ENCODE peak calls at places on chromosome 2, in four cellular contexts. S is IMR-90, R is progenitor cell of endocrine pancreas, I is GM12864. P is an unnamed sample.

GRCh38 chr2:98917031-98917459 is 19.0 kb downstream of the CRACDL start:
- DNase-seq in R (no peak), I (no peak), S (peak; percentile 84), P (no peak)

GRCh38 chr2:15504882-15505663 is 56.1 kb downstream of the NBAS start:
- DNase-seq in S (no peak), I (no peak), R (no peak), P (no peak)

GRCh38 chr2:176078440-176079284 is 5.1 kb downstream of the EVX2 start:
- DNase-seq in S (no peak), I (no peak), R (no peak), P (peak; percentile 12)

GRCh38 chr2:205835982-205836381 is 153.7 kb downstream of the NRP2 start:
- DNase-seq in S (no peak), I (no peak), R (no peak), P (no peak)

GRCh38 chr2:127659408-127660290 is 13.7 kb downstream of the GPR17 start:
- DNase-seq in S (no peak), R (no peak), I (no peak), P (no peak)

GRCh38 chr2:150676747-150677382 is 189.4 kb upstream of the RND3 start:
- DNase-seq in I (no peak), S (no peak), R (no peak), P (no peak)

GRCh38 chr2:177574357-177574756 is 181.8 kb downstream of the AGPS start:
- DNase-seq in S (no peak), R (no peak), I (no peak), P (no peak)

GRCh38 chr2:45962522-45962921 is 311.0 kb downstream of the PRKCE start:
- DNase-seq in I (no peak), R (no peak), S (peak; percentile 84), P (no peak)

GRCh38 chr2:10303634-10304378 is 1.1 kb downstream of the HPCAL1 start:
- DNase-seq in I (no peak), S (peak; percentile 56), R (peak; percentile 48), P (peak; percentile 76)
- TF ChIP-seq CTCF in I (no peak), S (peak; percentile 41), R (peak; percentile 38), P (no peak)

GRCh38 chr2:212858496-212858895 is 292.9 kb downstream of the IKZF2 start:
- DNase-seq in R (no peak), S (no peak), I (no peak), P (no peak)

GRCh38 chr2:212864186-212864585 is 287.2 kb downstream of the IKZF2 start:
- DNase-seq in R (no peak), I (no peak), S (no peak), P (no peak)

DNA sequence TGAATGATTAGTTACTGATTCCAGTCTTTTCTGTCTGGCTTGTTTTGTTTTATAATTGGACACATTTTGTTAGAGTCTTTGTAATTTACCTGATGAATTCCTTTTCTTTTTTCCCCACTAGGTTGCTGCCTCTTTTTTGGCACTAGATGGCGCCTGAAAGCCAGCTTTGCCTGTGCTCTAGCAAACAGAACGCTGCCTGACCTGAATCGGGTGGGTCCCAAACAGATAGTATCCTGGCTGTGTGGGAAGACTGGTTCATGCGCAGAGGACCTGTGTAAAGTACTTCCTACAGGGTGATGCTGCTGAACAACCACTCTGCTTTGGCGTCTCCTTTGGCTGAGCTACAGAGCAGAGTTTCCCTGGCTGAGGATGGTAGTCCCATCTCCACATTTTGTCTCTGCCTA is 288.2 kb downstream of the IKZF2 start:
- DNase-seq in I (peak; percentile 24), R (no peak), S (no peak), P (no peak)
- TF ChIP-seq CTCF in I (peak; percentile 55), R (peak; percentile 50), S (peak; percentile 42), P (no peak)

DNA sequence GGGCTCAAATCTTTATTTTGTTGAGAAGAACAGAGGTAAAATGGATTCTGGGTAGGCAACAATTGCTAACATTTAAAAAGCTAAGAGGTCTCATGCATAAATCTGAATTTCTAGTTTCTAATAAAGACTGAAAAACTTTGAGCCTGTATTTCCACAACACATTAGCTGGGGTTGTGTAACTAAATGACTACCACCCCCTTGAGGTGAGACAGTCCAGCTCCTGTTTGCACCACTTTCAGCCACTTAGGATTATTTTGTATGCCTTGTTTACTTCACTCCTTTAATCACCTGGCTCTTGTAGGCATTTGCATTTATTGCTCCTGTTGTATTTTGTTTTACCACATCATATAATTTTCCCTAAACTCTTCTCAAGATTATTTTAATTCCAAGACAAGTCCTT is 376.6 kb downstream of the PTH2R start:
- DNase-seq in R (no peak), I (no peak), S (no peak), P (no peak)
- TF ChIP-seq CTCF in R (peak; percentile 14), I (peak; percentile 9), S (no peak), P (no peak)

GRCh38 chr2:172114579-172114978 is 11.9 kb upstream of the DLX2 start:
- DNase-seq in R (no peak), I (no peak), S (no peak), P (no peak)

GRCh38 chr2:172109670-172110421 is 7.1 kb upstream of the DLX2 start:
- DNase-seq in R (no peak), I (no peak), S (no peak), P (peak; percentile 7)

GRCh38 chr2:172109256-172109655 is 6.6 kb upstream of the DLX2 start:
- DNase-seq in S (no peak), I (no peak), R (no peak), P (no peak)

GRCh38 chr2:172116107-172116506 is 13.4 kb upstream of the DLX2 start:
- DNase-seq in R (no peak), I (no peak), S (no peak), P (no peak)

GRCh38 chr2:172113617-172114016 is 10.9 kb upstream of the DLX2 start:
- DNase-seq in R (no peak), S (peak; percentile 65), I (no peak), P (peak; percentile 10)
- TF ChIP-seq CTCF in R (no peak), S (peak; percentile 54), I (peak; percentile 31), P (no peak)

GRCh38 chr2:161161074-161161577 is 898 bp downstream of the TANK start:
- DNase-seq in S (no peak), R (no peak), I (no peak), P (no peak)

GRCh38 chr2:161159829-161160225 is 401 bp upstream of the TANK start:
- DNase-seq in S (no peak), R (no peak), I (no peak), P (no peak)

GRCh38 chr2:161158882-161159281 is 1.3 kb upstream of the TANK start:
- DNase-seq in S (no peak), I (no peak), R (no peak), P (no peak)

GRCh38 chr2:161163438-161163837 is 3.2 kb downstream of the TANK start:
- DNase-seq in R (no peak), S (no peak), I (no peak), P (no peak)

GRCh38 chr2:161160226-161161073 is at the start of gene TANK:
- DNase-seq in S (peak; percentile 96), R (peak; percentile 75), I (peak; percentile 94), P (peak; percentile 88)
- TF ChIP-seq CTCF in S (no peak), R (no peak), I (peak; percentile 5), P (no peak)

DNA sequence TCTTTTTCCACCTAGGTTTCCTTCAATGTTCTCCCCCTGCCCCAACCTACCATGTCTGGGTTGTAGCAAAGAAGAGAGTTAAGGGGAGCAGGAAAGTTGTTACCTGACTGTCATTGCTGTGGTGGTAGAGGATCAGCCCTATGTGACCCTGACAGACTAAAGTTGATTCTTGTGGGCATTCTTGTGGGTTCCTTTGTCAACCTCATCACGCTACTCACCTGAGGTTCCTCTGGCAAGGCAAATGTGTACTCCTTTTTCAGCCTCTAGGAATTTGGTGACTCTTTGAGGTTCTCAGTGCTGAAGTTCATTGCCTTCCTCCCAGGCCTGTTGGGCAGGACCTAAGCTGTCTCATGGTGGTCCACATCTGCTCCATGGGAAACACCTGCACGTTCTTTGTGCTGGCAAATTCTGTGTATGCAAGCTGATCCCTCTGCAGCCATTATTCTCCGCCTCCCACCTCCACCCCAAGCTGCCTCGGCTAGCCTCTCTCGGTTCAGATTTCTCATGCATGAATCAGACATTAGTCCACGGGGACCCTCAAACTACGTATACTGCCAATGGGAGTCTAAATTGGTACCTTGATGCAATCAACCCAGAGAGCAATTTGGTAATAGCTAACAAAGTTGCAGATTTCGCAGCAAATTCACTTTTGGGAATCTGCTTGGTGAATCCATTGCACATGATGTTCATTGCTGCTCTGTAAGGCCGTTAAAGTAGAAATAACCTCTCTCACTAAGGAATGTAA is 1.5 kb upstream of the GMCL1 start:
- DNase-seq in S (no peak), R (no peak), I (no peak), P (no peak)
- TF ChIP-seq CTCF in S (no peak), R (no peak), I (no peak), P (no peak)

GRCh38 chr2:193966590-193966989 is 1690.4 kb upstream of the SLC39A10 start:
- DNase-seq in S (peak; percentile 0), R (no peak), I (no peak), P (no peak)

GRCh38 chr2:193963472-193964119 is 1693.4 kb upstream of the SLC39A10 start:
- DNase-seq in R (no peak), S (no peak), I (no peak), P (peak; percentile 3)

DNA sequence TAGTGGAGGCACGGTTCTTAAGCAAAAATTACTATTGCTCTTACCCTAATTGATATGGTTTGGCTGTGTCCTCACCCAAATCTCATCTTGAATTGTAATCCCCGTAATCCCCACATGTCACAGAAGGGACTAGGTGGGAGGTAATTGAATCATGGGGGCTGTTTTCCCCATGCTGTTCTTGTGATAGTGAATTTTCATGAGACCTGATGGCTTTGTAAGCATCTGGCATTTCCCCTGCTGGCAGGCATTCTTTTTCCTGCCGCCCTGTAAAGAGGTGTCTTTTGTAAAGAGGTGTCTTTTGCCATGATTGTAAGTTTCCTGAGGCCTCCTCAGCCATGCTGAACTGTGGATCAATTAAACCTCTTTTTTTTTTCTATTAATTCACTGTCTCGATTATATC is 1691.8 kb upstream of the SLC39A10 start:
- DNase-seq in R (no peak), I (no peak), S (no peak), P (no peak)
- TF ChIP-seq CTCF in R (no peak), I (no peak), S (no peak), P (no peak)